ENCODE peak calls at places on chromosomes 5 and 9, in seven cellular contexts. M, K, B, O, Y, L and J are unnamed samples.

GRCh38 chr5:84080908-84081307 is 303.8 kb downstream of the EDIL3 start:
- DNase-seq in M (no peak), K (no peak), B (no peak), O (no peak), Y (no peak), L (no peak), J (no peak)

GRCh38 chr9:130237071-130237470 is 28.5 kb upstream of the HMCN2 start:
- DNase-seq in M (no peak), K (no peak), B (no peak), O (no peak), Y (no peak), L (no peak), J (no peak)

GRCh38 chr5:25458628-25459027 is 813.9 kb upstream of the CDH10 start:
- DNase-seq in M (no peak), K (no peak), B (no peak), O (no peak), Y (no peak), L (no peak), J (no peak)

GRCh38 chr5:81391-82021 is 10.5 kb upstream of the PLEKHG4B start:
- DNase-seq in M (no peak), K (no peak), B (no peak), O (no peak), Y (no peak), L (no peak), J (no peak)

GRCh38 chr5:112109331-112109993 is 309.6 kb downstream of the EPB41L4A start:
- DNase-seq in M (no peak), K (peak; percentile 5), B (no peak), O (no peak), Y (peak; percentile 61), L (no peak), J (no peak)

GRCh38 chr5:133662578-133662977 is 50.2 kb upstream of the FSTL4 start:
- DNase-seq in M (no peak), K (no peak), B (no peak), O (no peak), Y (no peak), L (no peak), J (no peak)

GRCh38 chr9:119004618-119004990 is 364.6 kb downstream of the BRINP1 start:
- DNase-seq in M (no peak), K (no peak), B (no peak), O (no peak), Y (peak; percentile 66), L (no peak), J (no peak)

GRCh38 chr9:118578467-118578866 is 790.8 kb downstream of the BRINP1 start:
- DNase-seq in M (no peak), K (no peak), B (no peak), O (no peak), Y (peak; percentile 67), L (no peak), J (no peak)

GRCh38 chr9:129183495-129184308 is 5.6 kb upstream of the IER5L start:
- DNase-seq in M (no peak), K (no peak), B (no peak), O (no peak), Y (no peak), L (no peak), J (no peak)

GRCh38 chr5:87182622-87183021 is 85.1 kb upstream of the RASA1 start:
- DNase-seq in M (no peak), K (no peak), B (no peak), O (no peak), Y (no peak), L (peak; percentile 2), J (no peak)

GRCh38 chr9:16368425-16369087 is 501.9 kb downstream of the BNC2 start:
- DNase-seq in M (peak; percentile 82), K (peak; percentile 22), B (no peak), O (no peak), Y (no peak), L (no peak), J (no peak)

GRCh38 chr5:177404641-177405134 is 4.2 kb upstream of the PFN3 start:
- DNase-seq in M (peak; percentile 49), K (no peak), B (no peak), O (no peak), Y (no peak), L (no peak), J (no peak)

GRCh38 chr5:172573986-172574844 is 66.8 kb upstream of the NEURL1B start:
- DNase-seq in M (no peak), K (no peak), B (no peak), O (no peak), Y (no peak), L (no peak), J (no peak)

GRCh38 chr5:171308453-171309275 is at the start of gene TLX3:
- DNase-seq in M (no peak), K (peak; percentile 93), B (no peak), O (no peak), Y (no peak), L (no peak), J (no peak)

GRCh38 chr9:11335011-11335410 is 722.2 kb upstream of the PTPRD start:
- DNase-seq in M (no peak), K (no peak), B (no peak), O (no peak), Y (no peak), L (no peak), J (no peak)

GRCh38 chr9:76654575-76654974 is 109.7 kb upstream of the PCA3 start:
- DNase-seq in M (no peak), K (peak; percentile 23), B (no peak), O (no peak), Y (peak; percentile 98), L (no peak), J (no peak)

GRCh38 chr5:177349362-177349647 is 2.2 kb downstream of the LMAN2 start:
- DNase-seq in M (no peak), K (no peak), B (no peak), O (no peak), Y (no peak), L (no peak), J (no peak)

GRCh38 chr5:142432961-142433360 is 108.1 kb upstream of the SPRY4 start:
- DNase-seq in M (no peak), K (no peak), B (no peak), O (no peak), Y (no peak), L (peak; percentile 44), J (no peak)

GRCh38 chr5:158139161-158139560 is 280.2 kb upstream of the CLINT1 start:
- DNase-seq in M (no peak), K (no peak), B (no peak), O (no peak), Y (peak; percentile 57), L (no peak), J (no peak)

GRCh38 chr5:53487436-53487835 is 7.0 kb downstream of the FST start:
- DNase-seq in M (no peak), K (no peak), B (no peak), O (no peak), Y (no peak), L (no peak), J (no peak)

GRCh38 chr5:167629634-167630033 is 661.8 kb upstream of the WWC1 start:
- DNase-seq in M (no peak), K (no peak), B (no peak), O (no peak), Y (no peak), L (no peak), J (no peak)

GRCh38 chr5:140591747-140592372 is 27.2 kb downstream of the SLC35A4 start:
- DNase-seq in M (no peak), K (peak; percentile 43), B (no peak), O (no peak), Y (no peak), L (no peak), J (no peak)

GRCh38 chr5:30401479-30402058 is 791.9 kb upstream of the CDH6 start:
- DNase-seq in M (peak; percentile 38), K (peak; percentile 61), B (no peak), O (no peak), Y (no peak), L (no peak), J (peak; percentile 21)

GRCh38 chr9:116312221-116312620 is 158.6 kb downstream of the PAPPA start:
- DNase-seq in M (no peak), K (no peak), B (no peak), O (no peak), Y (no peak), L (no peak), J (no peak)

GRCh38 chr9:92761686-92762085 is 2.9 kb downstream of the BICD2 start:
- DNase-seq in M (no peak), K (no peak), B (no peak), O (no peak), Y (no peak), L (no peak), J (no peak)

GRCh38 chr9:133184971-133185370 is 21.3 kb upstream of the GBGT1 start:
- DNase-seq in M (peak; percentile 57), K (peak; percentile 59), B (no peak), O (no peak), Y (peak; percentile 56), L (peak; percentile 15), J (peak; percentile 58)

GRCh38 chr5:32059779-32060178 is 114.3 kb downstream of the GOLPH3 start:
- DNase-seq in M (no peak), K (no peak), B (no peak), O (no peak), Y (no peak), L (no peak), J (no peak)

GRCh38 chr9:113808391-113809191 is 67.5 kb upstream of the ZNF618 start:
- DNase-seq in M (no peak), K (peak; percentile 41), B (no peak), O (no peak), Y (peak; percentile 58), L (no peak), J (no peak)

GRCh38 chr5:83645936-83646335 is 74.7 kb downstream of the HAPLN1 start:
- DNase-seq in M (no peak), K (no peak), B (no peak), O (no peak), Y (no peak), L (no peak), J (no peak)

GRCh38 chr5:148740966-148741742 is 85.3 kb upstream of the ADRB2 start:
- DNase-seq in M (peak; percentile 4), K (peak; percentile 36), B (no peak), O (no peak), Y (peak; percentile 51), L (no peak), J (peak; percentile 9)